ENCODE peak calls at places on chromosomes 11 and 22, in seven cellular contexts. S, Q, G, B, D, F and E are unnamed samples.

GRCh38 chr11:100546714-100547113 is 140.4 kb upstream of the ARHGAP42 start:
- DNase-seq in B (no peak), F (no peak), D (peak; percentile 78), Q (peak; percentile 76), S (no peak), G (peak; percentile 13), E (no peak)

GRCh38 chr22:30188911-30189310 is 57.6 kb downstream of the LIF start:
- DNase-seq in Q (no peak), B (no peak), D (peak; percentile 58), G (no peak), F (no peak), S (no peak), E (no peak)

GRCh38 chr11:64854534-64855502 is 10.4 kb upstream of the CDC42BPG start:
- DNase-seq in B (peak; percentile 64), D (peak; percentile 84), Q (peak; percentile 64), G (peak; percentile 81), F (no peak), S (no peak), E (no peak)

GRCh38 chr11:77027275-77027674 is 6.9 kb upstream of the B3GNT6 start:
- DNase-seq in D (no peak), B (no peak), S (no peak), Q (no peak), F (no peak), G (no peak), E (no peak)

GRCh38 chr11:74004694-74005615 is 3.9 kb downstream of the UCP3 start:
- DNase-seq in G (no peak), B (peak; percentile 88), D (no peak), S (no peak), Q (no peak), F (no peak), E (no peak)

GRCh38 chr22:27836181-27836580 is 34.6 kb upstream of the MN1 start:
- DNase-seq in B (no peak), Q (no peak), D (no peak), F (no peak), S (no peak), G (no peak), E (no peak)

GRCh38 chr11:119295178-119295577 is 21.8 kb downstream of the MCAM start:
- DNase-seq in Q (no peak), F (no peak), D (no peak), G (no peak), B (no peak), S (no peak), E (no peak)

GRCh38 chr11:30107899-30108298 is 91.1 kb upstream of the KCNA4 start:
- DNase-seq in D (peak; percentile 89), B (no peak), F (no peak), G (no peak), Q (peak; percentile 68), S (no peak), E (no peak)

GRCh38 chr22:31995046-31995445 is 48.0 kb upstream of the SLC5A1 start:
- DNase-seq in S (no peak), G (no peak), F (peak; percentile 18), B (no peak), Q (no peak), D (no peak), E (peak; percentile 54)

GRCh38 chr22:49780281-49780991 is 47.2 kb downstream of the BRD1 start:
- DNase-seq in D (no peak), S (no peak), F (no peak), B (no peak), Q (no peak), G (no peak), E (no peak)

GRCh38 chr22:26394787-26395186 is 34.3 kb upstream of the ASPHD2 start:
- DNase-seq in F (peak; percentile 83), B (no peak), S (no peak), D (no peak), G (peak; percentile 55), Q (no peak), E (peak; percentile 74)

GRCh38 chr11:103257360-103257759 is 148.1 kb downstream of the DYNC2H1 start:
- DNase-seq in Q (no peak), S (peak; percentile 5), F (peak; percentile 14), G (peak; percentile 38), D (peak; percentile 39), B (no peak), E (peak; percentile 58)

GRCh38 chr22:20395181-20395896 is 1.4 kb downstream of the ZNF74 start:
- DNase-seq in B (no peak), F (no peak), Q (no peak), D (no peak), G (peak; percentile 24), S (no peak), E (no peak)

GRCh38 chr11:102192349-102193066 is 82.3 kb downstream of the YAP1 start:
- DNase-seq in F (no peak), G (no peak), S (no peak), B (no peak), D (no peak), Q (no peak), E (peak; percentile 71)